ENCODE peak calls at places on chromosomes 6 and 20, in four cellular contexts. R, D, O and E are unnamed samples.

GRCh38 chr6:109255946-109256628 is 126.2 kb downstream of the CD164 start:
- DNase-seq in R (no peak), D (no peak), O (no peak), E (no peak)

GRCh38 chr6:90000864-90001731 is 106.8 kb downstream of the GJA10 start:
- DNase-seq in R (no peak), D (no peak), O (no peak), E (no peak)

GRCh38 chr6:131251593-131252204 is 116.4 kb downstream of the AKAP7 start:
- DNase-seq in R (no peak), D (no peak), O (no peak), E (no peak)

GRCh38 chr20:208937-209566 is 18.0 kb upstream of the DEFB129 start:
- DNase-seq in R (peak), D (no peak), O (no peak), E (peak)

GRCh38 chr6:129679250-129679649 is 30.7 kb downstream of the ARHGAP18 start:
- DNase-seq in R (no peak), D (no peak), O (no peak), E (no peak)

GRCh38 chr6:128532827-128533226 is 12.4 kb upstream of the PTPRK start:
- DNase-seq in R (no peak), D (no peak), O (no peak), E (no peak)

GRCh38 chr6:125067552-125067951 is 86.0 kb upstream of the TPD52L1 start:
- DNase-seq in R (no peak), D (no peak), O (no peak), E (no peak)

GRCh38 chr6:135833806-135834205 is 17.7 kb upstream of the PDE7B start:
- DNase-seq in R (no peak), D (no peak), O (no peak), E (no peak)

GRCh38 chr20:11117808-11118528 is 444.2 kb upstream of the JAG1 start:
- DNase-seq in R (no peak), D (no peak), O (no peak), E (peak)

DNA sequence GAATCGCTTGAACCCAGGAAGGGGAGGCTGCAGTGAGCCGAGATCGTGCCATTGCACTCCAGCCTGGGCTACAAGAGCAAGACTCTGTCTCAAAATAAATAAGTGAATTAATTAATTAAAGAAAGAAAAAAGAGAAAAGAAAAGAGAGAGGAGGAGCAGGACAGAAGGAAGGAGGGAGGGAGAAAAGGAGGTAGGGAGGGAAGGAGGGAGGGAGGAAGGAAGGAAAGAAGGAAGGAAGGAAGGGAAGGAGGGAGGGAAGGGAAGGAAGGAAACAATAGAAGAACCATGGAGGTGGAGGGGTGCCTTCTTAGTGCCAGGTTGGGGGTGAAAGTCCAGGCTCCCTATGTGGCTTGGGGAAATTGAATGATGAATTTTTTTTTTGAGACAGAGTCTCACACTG is 6.5 kb upstream of the AHCY start:
- DNase-seq in R (no peak), D (no peak), O (no peak), E (no peak)
- TF ChIP-seq CTCF in R (no peak), D (no peak), O (no peak), E (no peak)

GRCh38 chr6:34633785-34634184 is 62.8 kb downstream of the ILRUN start:
- DNase-seq in R (no peak), D (no peak), O (no peak), E (no peak)

GRCh38 chr6:34638834-34639736 is 57.5 kb downstream of the ILRUN start:
- DNase-seq in R (no peak), D (no peak), O (no peak), E (no peak)

GRCh38 chr6:34627296-34627695 is 69.3 kb downstream of the ILRUN start:
- DNase-seq in R (no peak), D (no peak), O (no peak), E (no peak)

GRCh38 chr6:34630040-34630439 is 66.5 kb downstream of the ILRUN start:
- DNase-seq in R (peak), D (no peak), O (no peak), E (peak)

GRCh38 chr6:34633256-34633655 is 63.3 kb downstream of the ILRUN start:
- DNase-seq in R (no peak), D (no peak), O (no peak), E (no peak)
- TF ChIP-seq CTCF in R (no peak), D (no peak), O (no peak), E (no peak)

DNA sequence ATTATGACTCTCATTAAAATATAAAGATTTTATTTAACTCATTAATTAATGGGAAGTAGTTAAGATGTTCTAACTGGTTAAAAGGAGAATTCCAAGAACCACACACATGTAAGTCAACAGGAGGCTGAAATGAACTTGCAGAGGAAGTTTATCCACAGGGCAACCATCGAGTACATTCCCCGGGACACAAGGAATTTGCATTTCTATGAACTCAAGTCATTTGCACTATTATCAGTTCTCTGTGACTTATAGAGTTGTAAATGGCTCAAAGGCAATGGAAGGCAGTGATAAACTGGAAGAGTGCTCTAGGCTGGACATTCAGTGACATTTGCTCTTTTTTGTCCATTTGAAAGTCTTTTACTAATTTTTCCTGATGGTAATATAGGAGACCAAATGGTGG is 97.4 kb downstream of the SNX5 start:
- DNase-seq in R (no peak), D (no peak), O (no peak), E (no peak)
- TF ChIP-seq CTCF in R (no peak), D (no peak), O (no peak), E (no peak)

GRCh38 chr20:53205046-53205445 is 232.9 kb downstream of the TSHZ2 start:
- DNase-seq in R (no peak), D (no peak), O (no peak), E (no peak)

GRCh38 chr20:53210931-53211330 is 238.8 kb downstream of the TSHZ2 start:
- DNase-seq in R (no peak), D (no peak), O (no peak), E (no peak)

GRCh38 chr20:53212018-53212417 is 239.9 kb downstream of the TSHZ2 start:
- DNase-seq in R (no peak), D (no peak), O (no peak), E (no peak)

GRCh38 chr20:53210041-53210440 is 237.9 kb downstream of the TSHZ2 start:
- DNase-seq in R (no peak), D (no peak), O (no peak), E (no peak)

DNA sequence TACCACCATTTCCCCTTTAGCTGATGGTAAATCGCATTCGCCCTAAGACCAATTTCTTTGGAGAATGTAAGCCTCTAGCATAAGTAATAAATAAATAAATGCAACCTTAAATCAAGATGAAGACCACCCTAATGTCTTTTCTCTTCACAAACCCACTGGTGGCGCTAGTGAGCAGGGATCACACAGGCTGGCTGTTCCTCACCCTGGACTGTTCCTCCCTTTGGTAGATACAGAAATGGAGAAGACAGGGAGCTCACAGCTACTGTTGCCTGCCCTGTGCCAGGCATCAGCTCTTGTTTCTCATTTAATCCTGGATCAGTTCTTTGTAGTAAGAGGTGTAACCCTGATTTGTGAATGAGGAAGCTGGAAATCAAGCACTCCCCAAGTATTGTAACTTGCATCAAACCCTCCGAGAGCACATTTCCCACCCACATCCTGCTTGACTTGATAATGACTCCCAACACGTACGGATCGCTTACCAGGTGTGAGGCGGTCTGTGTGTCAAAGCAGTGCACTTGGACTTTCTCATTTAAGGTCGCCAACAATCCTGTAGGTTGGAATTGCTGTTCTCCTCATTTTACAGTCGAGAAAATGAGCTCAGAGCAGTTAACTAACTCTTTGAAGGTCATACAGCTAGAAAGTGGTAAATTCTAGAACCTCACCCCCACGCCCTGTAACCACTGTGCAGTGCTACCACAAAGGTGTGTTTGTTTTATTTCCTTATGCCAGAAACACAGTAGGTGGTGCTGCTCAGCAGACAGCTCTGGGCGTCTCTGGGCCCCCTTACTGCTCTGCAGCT is 236.2 kb downstream of the TSHZ2 start:
- DNase-seq in R (no peak), D (no peak), O (no peak), E (no peak)
- TF ChIP-seq CTCF in R (no peak), D (no peak), O (no peak), E (peak)

GRCh38 chr6:115545410-115545986 is 515.2 kb downstream of the FRK start:
- DNase-seq in R (no peak), D (no peak), O (peak), E (no peak)
- TF ChIP-seq CTCF in R (no peak), D (no peak), O (no peak), E (no peak)

DNA sequence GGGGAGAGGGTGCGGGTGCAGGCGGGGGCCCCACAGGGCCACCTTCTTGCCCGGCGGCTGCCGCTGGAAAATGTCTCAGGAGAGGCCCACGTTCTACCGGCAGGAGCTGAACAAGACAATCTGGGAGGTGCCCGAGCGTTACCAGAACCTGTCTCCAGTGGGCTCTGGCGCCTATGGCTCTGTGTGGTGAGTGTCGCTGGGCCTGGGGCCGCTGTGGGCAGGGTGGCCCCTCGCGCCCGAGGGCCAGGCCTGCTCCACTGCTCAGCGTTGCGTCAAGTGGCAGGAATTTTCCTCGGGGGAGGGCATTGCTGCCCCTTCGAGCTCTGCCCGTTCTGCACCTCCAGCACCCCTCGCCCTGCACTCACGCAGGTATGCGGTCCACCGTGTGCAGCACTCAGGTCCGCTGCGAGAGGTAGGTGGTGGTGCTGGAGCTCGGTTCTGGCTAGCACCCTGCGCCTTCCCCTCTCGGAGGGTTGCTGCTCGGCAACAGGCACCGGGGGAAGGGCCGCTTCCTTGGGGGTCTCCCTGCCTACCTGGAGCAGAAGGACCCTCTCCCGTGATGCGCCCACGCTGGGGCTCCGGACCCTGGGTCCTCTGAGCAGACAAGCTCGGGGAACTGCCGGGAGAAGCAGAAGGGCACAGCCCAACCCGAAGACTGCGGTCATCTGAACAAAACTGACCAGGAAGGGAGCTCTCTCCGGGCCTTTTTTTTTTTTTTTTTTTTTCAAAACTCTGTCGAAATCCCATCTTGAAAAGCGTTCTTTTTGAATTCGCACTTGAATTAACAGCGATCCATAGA is 679 bp downstream of the MAPK14 start:
- DNase-seq in R (no peak), D (peak), O (peak), E (no peak)
- TF ChIP-seq CTCF in R (no peak), D (no peak), O (no peak), E (no peak)